ENCODE peak calls at places on chromosomes 3 and 15, in nine cellular contexts. One of them, this sample, is unnamed.

GRCh38 chr15:93232840-93233239 is 143.8 kb upstream of the RGMA start:
- DNase-seq in GM20000: no peak
- DNase-seq in body of pancreas: no peak
- DNase-seq in OCI-LY7: no peak
- DNase-seq in fibroblast of lung: no peak
- DNase-seq in activated CD8-positive, alpha-beta memory T cell treated with anti-CD3 and anti-CD28 coated beads, Interleukin-2, amount 50 U/mL, for 48 hours: no peak
- DNase-seq in hypothalamus: no peak
- DNase-seq in SK-MEL-5: no peak
- DNase-seq in effector memory CD4-positive, alpha-beta T cell: no peak
- DNase-seq in this sample: no peak

GRCh38 chr15:69412701-69413100 is 1.4 kb upstream of the KIF23 start:
- DNase-seq in GM20000: no peak
- DNase-seq in body of pancreas: no peak
- DNase-seq in OCI-LY7: no peak
- DNase-seq in fibroblast of lung: no peak
- DNase-seq in activated CD8-positive, alpha-beta memory T cell treated with anti-CD3 and anti-CD28 coated beads, Interleukin-2, amount 50 U/mL, for 48 hours: no peak
- DNase-seq in hypothalamus: no peak
- DNase-seq in SK-MEL-5: no peak
- DNase-seq in effector memory CD4-positive, alpha-beta T cell: no peak
- DNase-seq in this sample: no peak

GRCh38 chr3:169764164-169764452 is 752 bp downstream of the TERC start:
- DNase-seq in GM20000: peak
- DNase-seq in body of pancreas: no peak
- DNase-seq in OCI-LY7: peak
- DNase-seq in fibroblast of lung: peak
- DNase-seq in activated CD8-positive, alpha-beta memory T cell treated with anti-CD3 and anti-CD28 coated beads, Interleukin-2, amount 50 U/mL, for 48 hours: no peak
- DNase-seq in hypothalamus: no peak
- DNase-seq in SK-MEL-5: no peak
- DNase-seq in effector memory CD4-positive, alpha-beta T cell: no peak
- DNase-seq in this sample: no peak

GRCh38 chr15:88243895-88244787 is 12.4 kb downstream of the NTRK3 start:
- DNase-seq in GM20000: peak
- DNase-seq in body of pancreas: no peak
- DNase-seq in OCI-LY7: peak
- DNase-seq in fibroblast of lung: peak
- DNase-seq in activated CD8-positive, alpha-beta memory T cell treated with anti-CD3 and anti-CD28 coated beads, Interleukin-2, amount 50 U/mL, for 48 hours: no peak
- DNase-seq in hypothalamus: no peak
- DNase-seq in SK-MEL-5: peak
- DNase-seq in effector memory CD4-positive, alpha-beta T cell: no peak
- DNase-seq in this sample: no peak

GRCh38 chr3:182392182-182392917 is 401.0 kb upstream of the ATP11B start:
- DNase-seq in GM20000: no peak
- DNase-seq in body of pancreas: no peak
- DNase-seq in OCI-LY7: peak
- DNase-seq in fibroblast of lung: no peak
- DNase-seq in activated CD8-positive, alpha-beta memory T cell treated with anti-CD3 and anti-CD28 coated beads, Interleukin-2, amount 50 U/mL, for 48 hours: no peak
- DNase-seq in hypothalamus: no peak
- DNase-seq in SK-MEL-5: peak
- DNase-seq in effector memory CD4-positive, alpha-beta T cell: no peak
- DNase-seq in this sample: no peak

GRCh38 chr3:185254799-185255198 is 950 bp upstream of the EHHADH start:
- DNase-seq in GM20000: no peak
- DNase-seq in body of pancreas: no peak
- DNase-seq in OCI-LY7: no peak
- DNase-seq in fibroblast of lung: no peak
- DNase-seq in activated CD8-positive, alpha-beta memory T cell treated with anti-CD3 and anti-CD28 coated beads, Interleukin-2, amount 50 U/mL, for 48 hours: no peak
- DNase-seq in hypothalamus: no peak
- DNase-seq in SK-MEL-5: no peak
- DNase-seq in effector memory CD4-positive, alpha-beta T cell: no peak
- DNase-seq in this sample: no peak

GRCh38 chr3:37940242-37940908 is 50.2 kb upstream of the VILL start:
- DNase-seq in GM20000: no peak
- DNase-seq in body of pancreas: no peak
- DNase-seq in OCI-LY7: no peak
- DNase-seq in fibroblast of lung: no peak
- DNase-seq in activated CD8-positive, alpha-beta memory T cell treated with anti-CD3 and anti-CD28 coated beads, Interleukin-2, amount 50 U/mL, for 48 hours: no peak
- DNase-seq in hypothalamus: no peak
- DNase-seq in SK-MEL-5: peak
- DNase-seq in effector memory CD4-positive, alpha-beta T cell: no peak
- DNase-seq in this sample: no peak

GRCh38 chr3:10471337-10471721 is 34.1 kb downstream of the ATP2B2 start:
- DNase-seq in GM20000: no peak
- DNase-seq in body of pancreas: no peak
- DNase-seq in OCI-LY7: no peak
- DNase-seq in fibroblast of lung: peak
- DNase-seq in activated CD8-positive, alpha-beta memory T cell treated with anti-CD3 and anti-CD28 coated beads, Interleukin-2, amount 50 U/mL, for 48 hours: no peak
- DNase-seq in hypothalamus: no peak
- DNase-seq in SK-MEL-5: no peak
- DNase-seq in effector memory CD4-positive, alpha-beta T cell: no peak
- DNase-seq in this sample: no peak

GRCh38 chr15:23860846-23861245 is 173.7 kb upstream of the NDN start:
- DNase-seq in GM20000: no peak
- DNase-seq in body of pancreas: no peak
- DNase-seq in OCI-LY7: no peak
- DNase-seq in fibroblast of lung: no peak
- DNase-seq in activated CD8-positive, alpha-beta memory T cell treated with anti-CD3 and anti-CD28 coated beads, Interleukin-2, amount 50 U/mL, for 48 hours: no peak
- DNase-seq in hypothalamus: no peak
- DNase-seq in SK-MEL-5: no peak
- DNase-seq in effector memory CD4-positive, alpha-beta T cell: no peak
- DNase-seq in this sample: no peak

GRCh38 chr3:11001020-11001657 is 8.6 kb downstream of the SLC6A1 start:
- DNase-seq in GM20000: no peak
- DNase-seq in body of pancreas: no peak
- DNase-seq in OCI-LY7: no peak
- DNase-seq in fibroblast of lung: no peak
- DNase-seq in activated CD8-positive, alpha-beta memory T cell treated with anti-CD3 and anti-CD28 coated beads, Interleukin-2, amount 50 U/mL, for 48 hours: no peak
- DNase-seq in hypothalamus: peak
- DNase-seq in SK-MEL-5: no peak
- DNase-seq in effector memory CD4-positive, alpha-beta T cell: no peak
- DNase-seq in this sample: no peak

GRCh38 chr15:56240390-56240789 is 3.3 kb downstream of the RFX7 start:
- DNase-seq in GM20000: no peak
- DNase-seq in body of pancreas: no peak
- DNase-seq in OCI-LY7: no peak
- DNase-seq in fibroblast of lung: no peak
- DNase-seq in activated CD8-positive, alpha-beta memory T cell treated with anti-CD3 and anti-CD28 coated beads, Interleukin-2, amount 50 U/mL, for 48 hours: no peak
- DNase-seq in hypothalamus: no peak
- DNase-seq in SK-MEL-5: no peak
- DNase-seq in effector memory CD4-positive, alpha-beta T cell: no peak
- DNase-seq in this sample: no peak